ENCODE peak calls at places on chromosomes 6 and 20, in five cellular contexts. R is upper lobe of left lung, X is DND-41, D is AG04450, O is heart right ventricle. E is an unnamed sample.

GRCh38 chr20:19944772-19945459 is 72.2 kb upstream of the NAA20 start:
- DNase-seq in R (no peak), X (no peak), D (no peak), O (no peak), E (no peak)

GRCh38 chr6:113695506-113695905 is 161.6 kb upstream of the MARCKS start:
- DNase-seq in R (no peak), X (no peak), D (no peak), O (no peak), E (no peak)

GRCh38 chr6:43935921-43936320 is 165.9 kb downstream of the VEGFA start:
- DNase-seq in R (peak; percentile 0), X (peak; percentile 1), D (no peak), O (no peak), E (no peak)

GRCh38 chr6:1190361-1190760 is 121.5 kb upstream of the FOXQ1 start:
- DNase-seq in R (no peak), X (no peak), D (peak; percentile 74), O (no peak), E (peak; percentile 92)

GRCh38 chr6:76162811-76163210 is 90.3 kb upstream of the IMPG1 start:
- DNase-seq in R (no peak), X (no peak), D (no peak), O (no peak), E (no peak)

GRCh38 chr6:47134476-47135189 is 92.5 kb upstream of the ADGRF1 start:
- DNase-seq in R (no peak), X (no peak), D (peak; percentile 81), O (no peak), E (peak; percentile 85)

GRCh38 chr20:26216025-26216424 is 519.4 kb upstream of the ZNF337 start:
- DNase-seq in R (no peak), X (no peak), D (no peak), O (no peak), E (no peak)

GRCh38 chr6:129489215-129489765 is 220.7 kb downstream of the ARHGAP18 start:
- DNase-seq in R (peak; percentile 48), X (no peak), D (no peak), O (no peak), E (no peak)

GRCh38 chr20:45918182-45918737 is 6.3 kb upstream of the PLTP start:
- DNase-seq in R (no peak), X (no peak), D (no peak), O (no peak), E (no peak)

GRCh38 chr6:22399693-22400092 is 102.9 kb upstream of the PRL start:
- DNase-seq in R (no peak), X (no peak), D (no peak), O (no peak), E (peak; percentile 35)

GRCh38 chr20:10925767-10926166 is 252.0 kb upstream of the JAG1 start:
- DNase-seq in R (no peak), X (no peak), D (no peak), O (no peak), E (no peak)

GRCh38 chr6:145245119-145245518 is 490.2 kb downstream of the EPM2A start:
- DNase-seq in R (no peak), X (no peak), D (no peak), O (no peak), E (no peak)

GRCh38 chr20:45406260-45407066 is 1.6 kb upstream of the DBNDD2 start:
- DNase-seq in R (peak; percentile 73), X (peak; percentile 81), D (no peak), O (peak; percentile 83), E (no peak)

GRCh38 chr20:41287327-41287726 is 30.2 kb downstream of the ZHX3 start:
- DNase-seq in R (no peak), X (no peak), D (peak; percentile 52), O (no peak), E (no peak)

GRCh38 chr20:35695245-35695749 is 3.9 kb downstream of the NFS1 start:
- DNase-seq in R (no peak), X (no peak), D (no peak), O (no peak), E (no peak)

GRCh38 chr20:22905667-22906066 is 129.4 kb upstream of the SSTR4 start:
- DNase-seq in R (no peak), X (peak; percentile 58), D (no peak), O (peak; percentile 60), E (no peak)

GRCh38 chr6:1580585-1580984 is 29.1 kb upstream of the FOXC1 start:
- DNase-seq in R (no peak), X (no peak), D (no peak), O (no peak), E (no peak)

GRCh38 chr6:108105584-108105983 is 31.0 kb upstream of the OSTM1 start:
- DNase-seq in R (no peak), X (no peak), D (no peak), O (no peak), E (no peak)

GRCh38 chr20:15475483-15475882 is 1097.8 kb downstream of the KIF16B start:
- DNase-seq in R (peak; percentile 42), X (no peak), D (no peak), O (peak; percentile 29), E (no peak)

GRCh38 chr6:17967668-17968067 is 19.8 kb downstream of the KIF13A start:
- DNase-seq in R (no peak), X (no peak), D (no peak), O (no peak), E (no peak)

GRCh38 chr6:10389739-10390494 is 25.0 kb downstream of the TFAP2A start:
- DNase-seq in R (no peak), X (no peak), D (no peak), O (no peak), E (no peak)

GRCh38 chr6:134908906-134909516 is 40.9 kb downstream of the ALDH8A1 start:
- DNase-seq in R (peak; percentile 33), X (no peak), D (peak; percentile 96), O (peak; percentile 54), E (peak; percentile 53)

GRCh38 chr6:97203343-97203742 is 79.7 kb downstream of the MMS22L start:
- DNase-seq in R (no peak), X (peak; percentile 33), D (peak; percentile 65), O (no peak), E (peak; percentile 2)

GRCh38 chr20:47330071-47330470 is 26.4 kb downstream of the ZMYND8 start:
- DNase-seq in R (no peak), X (no peak), D (no peak), O (no peak), E (no peak)

DNA sequence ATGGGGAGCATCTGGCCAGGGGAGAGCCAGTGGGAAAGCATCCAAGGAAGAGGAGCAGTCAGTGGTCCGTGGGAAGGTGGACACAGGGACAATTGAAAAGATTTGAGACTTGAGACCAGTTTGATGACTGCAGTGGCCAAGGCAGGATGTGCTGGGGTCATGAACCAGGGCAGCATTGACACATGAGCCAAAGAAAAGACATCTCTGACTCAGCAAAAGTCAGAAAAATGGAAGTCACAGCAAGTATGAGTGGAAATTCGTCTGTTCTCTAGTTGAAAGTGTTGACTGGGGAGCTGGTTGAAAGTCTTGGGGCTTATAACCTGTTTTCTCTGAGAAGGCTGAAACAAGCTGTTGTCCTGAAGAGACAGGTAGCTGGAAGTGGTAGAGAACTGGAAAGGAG is 31.3 kb downstream of the RAB22A start:
- DNase-seq in R (no peak), X (no peak), D (no peak), O (no peak), E (no peak)
- H3K4me3 ChIP-seq in R (no peak overlapping the region), X (no peak overlapping the region), D (no peak overlapping the region), O (no peak overlapping the region), E (no peak overlapping the region)

DNA sequence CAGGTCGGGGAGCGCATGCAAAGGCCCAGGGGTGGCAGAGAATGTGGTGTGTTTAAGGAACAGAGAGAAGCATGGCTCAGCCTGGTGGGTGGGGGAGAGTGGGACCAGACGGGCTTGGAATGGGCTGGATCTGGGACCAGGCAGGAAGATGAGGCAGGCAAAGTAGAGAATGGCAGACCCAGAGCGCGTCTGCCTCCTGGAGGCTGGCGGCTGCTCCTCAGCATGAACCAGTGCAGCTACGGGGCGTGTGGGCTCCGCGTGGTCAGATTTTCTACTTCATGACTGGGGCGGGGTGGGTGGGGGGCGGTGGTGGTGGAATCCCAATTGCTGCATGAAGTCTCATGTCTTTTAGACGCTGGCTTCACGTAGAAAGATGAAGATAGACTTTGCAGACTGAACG is 135.6 kb downstream of the TFAP2C start:
- DNase-seq in R (no peak), X (no peak), D (no peak), O (no peak), E (no peak)
- TF ChIP-seq CTCF in R (no peak), X (no peak), D (no peak), O (no peak), E (no peak)

GRCh38 chr20:63081351-63081750 is 74.6 kb upstream of the BHLHE23 start:
- DNase-seq in R (no peak), X (no peak), D (no peak), O (no peak), E (no peak)
- H3K4me3 ChIP-seq in R (no peak overlapping the region), X (no peak overlapping the region), D (no peak overlapping the region), O (no peak overlapping the region), E (no peak overlapping the region)

DNA sequence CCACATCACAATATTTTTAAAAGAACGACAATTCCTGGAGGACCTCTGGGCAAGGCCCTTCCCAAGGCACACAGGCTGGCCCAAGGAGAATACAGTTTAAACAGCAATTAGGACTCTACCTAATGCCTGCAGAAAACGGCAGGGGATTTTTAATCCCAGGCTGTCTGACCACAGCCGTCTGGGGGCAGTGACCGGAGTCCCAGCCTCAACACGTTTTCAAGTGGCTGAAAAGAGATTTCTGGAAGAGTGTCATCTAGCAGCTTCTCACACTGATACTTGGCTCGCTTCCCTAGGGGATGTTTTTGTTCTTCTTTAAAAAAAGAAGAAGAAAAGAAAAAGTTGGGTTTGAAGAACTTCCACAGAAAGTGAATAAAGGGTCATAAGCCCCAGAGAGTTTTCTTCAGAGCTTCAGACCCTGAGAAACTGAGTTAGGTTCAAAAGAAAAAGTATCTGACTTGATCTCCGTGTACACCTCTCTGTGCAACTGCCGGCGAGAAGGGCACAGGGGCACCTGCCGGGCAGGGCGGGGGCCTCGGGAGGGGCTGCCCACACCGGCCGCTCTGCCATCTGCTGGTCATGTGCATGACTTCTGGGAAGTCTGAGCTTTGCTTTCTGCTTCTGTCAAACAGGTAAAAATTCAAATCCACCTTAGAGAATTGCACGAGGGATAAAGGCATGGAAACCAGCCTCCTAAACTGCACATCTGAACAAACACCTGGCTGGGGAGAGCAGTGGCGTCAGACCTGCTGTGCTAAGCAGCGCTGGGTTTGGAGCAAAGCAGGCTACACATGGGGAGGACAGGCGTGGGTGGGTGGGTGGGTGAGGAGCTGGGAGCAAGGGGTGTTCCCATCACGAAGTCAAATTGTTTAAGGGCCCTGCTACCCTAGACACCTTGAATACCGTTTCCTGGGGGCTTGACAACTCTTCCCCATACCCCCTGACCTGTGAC is 33.0 kb downstream of the RRBP1 start:
- DNase-seq in R (peak; percentile 78), X (no peak), D (no peak), O (no peak), E (no peak)
- TF ChIP-seq CTCF in R (peak; percentile 30), X (peak; percentile 39), D (peak; percentile 35), O (peak; percentile 42), E (peak; percentile 41)

DNA sequence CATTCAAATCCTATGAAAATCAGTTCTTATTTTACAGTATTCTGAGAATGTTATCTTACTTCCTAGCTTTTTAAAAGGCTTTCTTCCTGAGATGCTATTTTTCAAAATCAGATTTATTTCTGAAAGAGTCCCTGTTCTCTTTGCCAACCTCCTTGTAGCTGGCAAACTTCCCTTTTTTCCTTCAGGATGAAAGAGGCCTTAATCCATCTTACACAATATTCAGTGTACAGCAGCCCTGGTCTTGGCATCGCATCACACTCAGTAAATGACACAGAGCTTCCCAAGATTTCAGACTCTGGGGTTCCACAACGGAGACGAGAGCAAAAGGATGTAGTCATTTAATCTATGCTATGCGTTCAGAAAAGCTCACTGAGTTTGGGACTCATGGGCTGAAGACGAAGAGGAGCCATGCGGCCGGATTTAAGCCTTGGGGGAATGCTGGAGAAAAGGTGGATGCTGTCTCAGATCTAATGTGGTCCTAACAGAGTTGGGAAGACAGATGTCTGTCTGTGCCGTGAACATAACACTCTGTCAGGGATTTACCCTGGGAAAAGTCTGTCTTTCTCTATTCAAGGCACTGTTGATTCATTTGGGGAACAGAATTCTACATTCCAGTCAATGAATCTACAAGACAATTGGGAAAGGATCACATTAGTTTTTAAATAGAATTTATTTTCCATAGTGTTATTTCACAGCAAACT is 616.4 kb upstream of the AGPAT4 start:
- DNase-seq in R (no peak), X (no peak), D (no peak), O (no peak), E (no peak)
- H3K4me3 ChIP-seq in R (no peak overlapping the region), X (no peak overlapping the region), D (no peak overlapping the region), O (peak overlapping the region; percentile 29), E (no peak overlapping the region)

E was measured in HFF-Myc.